ENCODE peak calls at places on chromosomes 5 and 9, in eight cellular contexts. One of them, this sample, is unnamed.

GRCh38 chr9:117796681-117797080 is 92.5 kb downstream of the TLR4 start:
- DNase-seq in MCF 10A: peak; percentile 60
- DNase-seq in NCI-H1092 treated with DMSO at 0.1 percent for 48 hours: no peak
- DNase-seq in amniotic epithelial cell: peak; percentile 7
- DNase-seq in fibroblast of villous mesenchyme: peak; percentile 68
- DNase-seq in ELF-1: no peak
- DNase-seq in fibroblast of the aortic adventitia: peak; percentile 60
- DNase-seq in NCI-H345: no peak
- DNase-seq in this sample: no peak

GRCh38 chr5:141515141-141515540 is 26.3 kb downstream of the PCDHGC5 start:
- DNase-seq in fibroblast of the aortic adventitia: no peak
- DNase-seq in NCI-H345: no peak
- DNase-seq in MCF 10A: no peak
- DNase-seq in fibroblast of villous mesenchyme: no peak
- DNase-seq in amniotic epithelial cell: no peak
- DNase-seq in ELF-1: no peak
- DNase-seq in NCI-H1092 treated with DMSO at 0.1 percent for 48 hours: no peak
- DNase-seq in this sample: no peak

GRCh38 chr9:107836300-107836699 is 346.7 kb upstream of the KLF4 start:
- DNase-seq in MCF 10A: no peak
- DNase-seq in fibroblast of villous mesenchyme: no peak
- DNase-seq in amniotic epithelial cell: no peak
- DNase-seq in fibroblast of the aortic adventitia: no peak
- DNase-seq in ELF-1: no peak
- DNase-seq in NCI-H1092 treated with DMSO at 0.1 percent for 48 hours: no peak
- DNase-seq in NCI-H345: no peak
- DNase-seq in this sample: no peak

GRCh38 chr9:126298319-126298801 is 28.3 kb upstream of the MVB12B start:
- DNase-seq in MCF 10A: no peak
- DNase-seq in fibroblast of villous mesenchyme: no peak
- DNase-seq in NCI-H345: no peak
- DNase-seq in amniotic epithelial cell: no peak
- DNase-seq in ELF-1: peak; percentile 11
- DNase-seq in fibroblast of the aortic adventitia: no peak
- DNase-seq in NCI-H1092 treated with DMSO at 0.1 percent for 48 hours: peak; percentile 54
- DNase-seq in this sample: no peak

GRCh38 chr5:65059681-65060598 is 291.2 kb downstream of the CWC27 start:
- DNase-seq in amniotic epithelial cell: peak; percentile 81
- DNase-seq in NCI-H1092 treated with DMSO at 0.1 percent for 48 hours: no peak
- DNase-seq in fibroblast of villous mesenchyme: peak; percentile 30
- DNase-seq in fibroblast of the aortic adventitia: peak; percentile 57
- DNase-seq in MCF 10A: no peak
- DNase-seq in NCI-H345: no peak
- DNase-seq in ELF-1: no peak
- DNase-seq in this sample: no peak

GRCh38 chr5:95042040-95042439 is 242.9 kb downstream of the MCTP1 start:
- DNase-seq in MCF 10A: no peak
- DNase-seq in fibroblast of villous mesenchyme: no peak
- DNase-seq in NCI-H1092 treated with DMSO at 0.1 percent for 48 hours: peak; percentile 60
- DNase-seq in ELF-1: no peak
- DNase-seq in amniotic epithelial cell: no peak
- DNase-seq in NCI-H345: peak; percentile 33
- DNase-seq in fibroblast of the aortic adventitia: no peak
- DNase-seq in this sample: peak; percentile 4

GRCh38 chr9:74497750-74498615 is 848 bp downstream of the RORB start:
- DNase-seq in fibroblast of villous mesenchyme: peak; percentile 36
- DNase-seq in fibroblast of the aortic adventitia: peak; percentile 26
- DNase-seq in NCI-H1092 treated with DMSO at 0.1 percent for 48 hours: peak; percentile 62
- DNase-seq in amniotic epithelial cell: no peak
- DNase-seq in ELF-1: peak; percentile 51
- DNase-seq in MCF 10A: no peak
- DNase-seq in NCI-H345: no peak
- DNase-seq in this sample: no peak

GRCh38 chr5:179802950-179803562 is 3.6 kb downstream of the MGAT4B start:
- DNase-seq in MCF 10A: no peak
- DNase-seq in ELF-1: no peak
- DNase-seq in NCI-H1092 treated with DMSO at 0.1 percent for 48 hours: peak; percentile 53
- DNase-seq in NCI-H345: peak; percentile 92
- DNase-seq in fibroblast of villous mesenchyme: no peak
- DNase-seq in fibroblast of the aortic adventitia: no peak
- DNase-seq in amniotic epithelial cell: no peak
- DNase-seq in this sample: no peak

GRCh38 chr5:98904786-98905185 is 24.0 kb downstream of the CHD1 start:
- DNase-seq in amniotic epithelial cell: peak; percentile 42
- DNase-seq in NCI-H345: no peak
- DNase-seq in NCI-H1092 treated with DMSO at 0.1 percent for 48 hours: no peak
- DNase-seq in ELF-1: no peak
- DNase-seq in fibroblast of villous mesenchyme: no peak
- DNase-seq in MCF 10A: peak; percentile 47
- DNase-seq in fibroblast of the aortic adventitia: peak; percentile 10
- DNase-seq in this sample: peak; percentile 79

GRCh38 chr9:95128177-95128524 is 189.4 kb downstream of the FANCC start:
- DNase-seq in fibroblast of villous mesenchyme: no peak
- DNase-seq in ELF-1: no peak
- DNase-seq in NCI-H1092 treated with DMSO at 0.1 percent for 48 hours: no peak
- DNase-seq in MCF 10A: no peak
- DNase-seq in NCI-H345: no peak
- DNase-seq in fibroblast of the aortic adventitia: no peak
- DNase-seq in amniotic epithelial cell: no peak
- DNase-seq in this sample: no peak

GRCh38 chr9:90365646-90366045 is 277.0 kb downstream of the DIRAS2 start:
- DNase-seq in MCF 10A: peak; percentile 21
- DNase-seq in fibroblast of the aortic adventitia: no peak
- DNase-seq in amniotic epithelial cell: no peak
- DNase-seq in ELF-1: no peak
- DNase-seq in NCI-H345: peak; percentile 1
- DNase-seq in NCI-H1092 treated with DMSO at 0.1 percent for 48 hours: peak; percentile 49
- DNase-seq in fibroblast of villous mesenchyme: no peak
- DNase-seq in this sample: no peak

GRCh38 chr9:124698265-124698664 is 72.8 kb downstream of the NR6A1 start:
- DNase-seq in fibroblast of villous mesenchyme: peak; percentile 48
- DNase-seq in MCF 10A: peak; percentile 45
- DNase-seq in ELF-1: no peak
- DNase-seq in NCI-H345: no peak
- DNase-seq in fibroblast of the aortic adventitia: peak; percentile 33
- DNase-seq in amniotic epithelial cell: peak; percentile 76
- DNase-seq in NCI-H1092 treated with DMSO at 0.1 percent for 48 hours: no peak
- DNase-seq in this sample: no peak

GRCh38 chr9:4117835-4118610 is 181.8 kb downstream of the GLIS3 start:
- DNase-seq in NCI-H345: no peak
- DNase-seq in MCF 10A: no peak
- DNase-seq in fibroblast of the aortic adventitia: no peak
- DNase-seq in fibroblast of villous mesenchyme: no peak
- DNase-seq in amniotic epithelial cell: no peak
- DNase-seq in NCI-H1092 treated with DMSO at 0.1 percent for 48 hours: peak; percentile 8
- DNase-seq in ELF-1: peak; percentile 72
- DNase-seq in this sample: no peak

GRCh38 chr5:168464641-168465040 is 21.6 kb upstream of the RARS1 start:
- DNase-seq in NCI-H345: no peak
- DNase-seq in MCF 10A: no peak
- DNase-seq in fibroblast of the aortic adventitia: no peak
- DNase-seq in amniotic epithelial cell: no peak
- DNase-seq in fibroblast of villous mesenchyme: no peak
- DNase-seq in ELF-1: no peak
- DNase-seq in NCI-H1092 treated with DMSO at 0.1 percent for 48 hours: no peak
- DNase-seq in this sample: no peak

GRCh38 chr5:175254155-175254554 is 189.8 kb downstream of the DRD1 start:
- DNase-seq in MCF 10A: no peak
- DNase-seq in ELF-1: no peak
- DNase-seq in fibroblast of villous mesenchyme: peak; percentile 28
- DNase-seq in NCI-H1092 treated with DMSO at 0.1 percent for 48 hours: no peak
- DNase-seq in amniotic epithelial cell: no peak
- DNase-seq in NCI-H345: no peak
- DNase-seq in fibroblast of the aortic adventitia: peak; percentile 83
- DNase-seq in this sample: no peak

GRCh38 chr5:75509956-75510355 is 1.5 kb downstream of the CERT1 start:
- DNase-seq in ELF-1: no peak
- DNase-seq in fibroblast of villous mesenchyme: peak; percentile 79
- DNase-seq in NCI-H345: no peak
- DNase-seq in fibroblast of the aortic adventitia: peak; percentile 76
- DNase-seq in NCI-H1092 treated with DMSO at 0.1 percent for 48 hours: no peak
- DNase-seq in amniotic epithelial cell: peak; percentile 57
- DNase-seq in MCF 10A: peak; percentile 29
- DNase-seq in this sample: peak; percentile 9

GRCh38 chr5:141695627-141696180 is 13.7 kb upstream of the ARAP3 start:
- DNase-seq in NCI-H345: no peak
- DNase-seq in fibroblast of the aortic adventitia: no peak
- DNase-seq in ELF-1: no peak
- DNase-seq in MCF 10A: peak; percentile 58
- DNase-seq in NCI-H1092 treated with DMSO at 0.1 percent for 48 hours: peak; percentile 12
- DNase-seq in fibroblast of villous mesenchyme: no peak
- DNase-seq in amniotic epithelial cell: no peak
- DNase-seq in this sample: peak; percentile 46

GRCh38 chr5:84831701-84832100 is 447.0 kb upstream of the EDIL3 start:
- DNase-seq in NCI-H345: no peak
- DNase-seq in NCI-H1092 treated with DMSO at 0.1 percent for 48 hours: no peak
- DNase-seq in amniotic epithelial cell: no peak
- DNase-seq in MCF 10A: no peak
- DNase-seq in ELF-1: no peak
- DNase-seq in fibroblast of the aortic adventitia: no peak
- DNase-seq in fibroblast of villous mesenchyme: no peak
- DNase-seq in this sample: no peak